ENCODE peak calls at places on chromosome 1, in nine cellular contexts. P is MM.1S, C is occipital lobe, D is SW480, X is lower lobe of right lung, G is A549, E is Right ventricle myocardium superior, Y is psoas muscle, S is left lung. H is an unnamed sample.

GRCh38 chr1:153768316-153769126 is 6.7 kb upstream of the SLC27A3 start:
- DNase-seq in P (no peak), C (no peak), D (no peak), X (no peak), G (no peak), E (no peak), Y (no peak), S (peak), H (no peak)

GRCh38 chr1:163296504-163296903 is 25.2 kb upstream of the NUF2 start:
- DNase-seq in P (no peak), C (no peak), D (no peak), X (no peak), G (no peak), E (no peak), Y (no peak), S (no peak), H (no peak)

GRCh38 chr1:42940851-42941639 is 17.6 kb downstream of the SLC2A1 start:
- DNase-seq in P (no peak), C (no peak), D (peak), X (no peak), G (no peak), E (peak), Y (peak), S (peak), H (peak)

GRCh38 chr1:99662581-99663208 is 16.8 kb downstream of the PALMD start:
- DNase-seq in P (no peak), C (no peak), D (no peak), X (no peak), G (no peak), E (peak), Y (peak), S (peak), H (peak)

GRCh38 chr1:210347112-210347511 is 18.4 kb downstream of the HHAT start:
- DNase-seq in P (peak), C (peak), D (no peak), X (no peak), G (no peak), E (no peak), Y (no peak), S (no peak), H (peak)

GRCh38 chr1:159121526-159121925 is 45.0 kb upstream of the AIM2 start:
- DNase-seq in P (no peak), C (no peak), D (no peak), X (no peak), G (no peak), E (no peak), Y (no peak), S (no peak), H (no peak)

GRCh38 chr1:105632342-105633196 is 1423.9 kb upstream of the PRMT6 start:
- DNase-seq in P (no peak), C (no peak), D (no peak), X (no peak), G (no peak), E (no peak), Y (no peak), S (no peak), H (no peak)

GRCh38 chr1:235093685-235094592 is 34.7 kb downstream of the TOMM20 start:
- DNase-seq in P (peak), C (peak), D (peak), X (peak), G (peak), E (peak), Y (peak), S (peak), H (peak)

GRCh38 chr1:185308126-185308525 is 8.9 kb downstream of the IVNS1ABP start:
- DNase-seq in P (no peak), C (no peak), D (no peak), X (no peak), G (no peak), E (no peak), Y (no peak), S (no peak), H (no peak)

GRCh38 chr1:200925821-200926220 is 31.1 kb downstream of the INAVA start:
- DNase-seq in P (no peak), C (no peak), D (peak), X (no peak), G (no peak), E (no peak), Y (no peak), S (no peak), H (no peak)

GRCh38 chr1:199766219-199766792 is 261.2 kb upstream of the NR5A2 start:
- DNase-seq in P (no peak), C (no peak), D (no peak), X (no peak), G (no peak), E (no peak), Y (no peak), S (no peak), H (no peak)

GRCh38 chr1:226736908-226737818 is 1.9 kb downstream of the ITPKB start:
- DNase-seq in P (peak), C (peak), D (peak), X (peak), G (no peak), E (peak), Y (peak), S (peak), H (peak)

GRCh38 chr1:19432943-19433609 is 52.3 kb downstream of the CAPZB start:
- DNase-seq in P (no peak), C (no peak), D (no peak), X (no peak), G (no peak), E (no peak), Y (no peak), S (no peak), H (peak)

GRCh38 chr1:50930965-50931737 is 28.9 kb downstream of the FAF1 start:
- DNase-seq in P (no peak), C (no peak), D (no peak), X (peak), G (no peak), E (no peak), Y (no peak), S (no peak), H (no peak)

GRCh38 chr1:56477164-56478111 is 101.9 kb downstream of the PLPP3 start:
- DNase-seq in P (no peak), C (peak), D (peak), X (peak), G (no peak), E (peak), Y (peak), S (peak), H (peak)

GRCh38 chr1:9289724-9290493 is 2.8 kb upstream of the SPSB1 start:
- DNase-seq in P (no peak), C (no peak), D (peak), X (no peak), G (peak), E (peak), Y (peak), S (no peak), H (peak)